ENCODE peak calls at places on chromosomes 5 and 9, in six cellular contexts. C is SJSA1, X is fibroblast of the conjunctiva, W is GM20000, U is RPMI7951, T is lung. Z is an unnamed sample.

GRCh38 chr9:37300620-37301368 is 121.7 kb upstream of the GRHPR start:
- DNase-seq in X (no peak), C (no peak), U (peak; percentile 39), T (no peak), W (no peak), Z (no peak)

GRCh38 chr9:137199411-137200121 is 975 bp downstream of the TPRN start:
- DNase-seq in X (no peak), W (no peak), T (no peak), C (no peak), U (no peak), Z (no peak)

GRCh38 chr5:148384389-148384756 is 615 bp downstream of the FBXO38 start:
- DNase-seq in T (no peak), U (peak; percentile 8), C (no peak), W (peak; percentile 14), X (no peak), Z (peak; percentile 8)

GRCh38 chr9:13524245-13524644 is 244.8 kb upstream of the MPDZ start:
- DNase-seq in T (no peak), X (no peak), U (no peak), C (no peak), W (no peak), Z (no peak)

GRCh38 chr9:132789706-132790105 is 88.4 kb downstream of the AK8 start:
- DNase-seq in X (no peak), W (no peak), C (no peak), T (no peak), U (no peak), Z (no peak)

GRCh38 chr5:96714951-96715451 is 52.8 kb downstream of the CAST start:
- DNase-seq in C (no peak), X (peak; percentile 93), T (peak; percentile 64), U (peak; percentile 78), W (no peak), Z (no peak)

GRCh38 chr9:109238677-109239076 is 71.6 kb upstream of the FRRS1L start:
- DNase-seq in X (no peak), T (no peak), U (peak; percentile 35), W (no peak), C (no peak), Z (no peak)

GRCh38 chr9:93081931-93082330 is 14.1 kb upstream of the CARD19 start:
- DNase-seq in C (no peak), U (peak; percentile 63), X (no peak), T (no peak), W (no peak), Z (no peak)

GRCh38 chr9:130298663-130299279 is 33.2 kb downstream of the HMCN2 start:
- DNase-seq in C (no peak), U (no peak), W (no peak), X (no peak), T (no peak), Z (no peak)

GRCh38 chr9:75238311-75238976 is 150.1 kb downstream of the OSTF1 start:
- DNase-seq in T (peak; percentile 43), W (peak; percentile 56), C (no peak), U (peak; percentile 62), X (peak; percentile 20), Z (peak; percentile 76)

GRCh38 chr5:150347003-150347402 is 10.5 kb upstream of the TCOF1 start:
- DNase-seq in T (no peak), X (no peak), C (no peak), W (no peak), U (no peak), Z (no peak)

GRCh38 chr9:107738789-107739188 is 249.2 kb upstream of the KLF4 start:
- DNase-seq in T (no peak), X (no peak), C (no peak), W (no peak), U (peak; percentile 20), Z (no peak)

GRCh38 chr5:103428411-103428871 is 134.1 kb downstream of the NUDT12 start:
- DNase-seq in C (no peak), T (no peak), U (peak; percentile 83), X (no peak), W (no peak), Z (peak; percentile 16)

GRCh38 chr5:132426525-132427138 is 57.1 kb downstream of the SLC22A5 start:
- DNase-seq in U (peak; percentile 96), W (peak; percentile 58), T (peak; percentile 81), X (peak; percentile 77), C (peak; percentile 97), Z (peak; percentile 81)

GRCh38 chr5:10329808-10330481 is 22.2 kb upstream of the CMBL start:
- DNase-seq in X (peak; percentile 87), W (no peak), C (peak; percentile 32), T (no peak), U (peak; percentile 70), Z (no peak)

GRCh38 chr9:107363511-107364182 is 80.6 kb downstream of the RAD23B start:
- DNase-seq in W (no peak), C (no peak), X (no peak), U (peak; percentile 96), T (no peak), Z (no peak)

GRCh38 chr5:42005561-42006153 is 80.6 kb downstream of the FBXO4 start:
- DNase-seq in U (peak; percentile 24), X (no peak), C (no peak), W (peak; percentile 12), T (no peak), Z (peak; percentile 38)

GRCh38 chr9:124857533-124858162 is 4.1 kb downstream of the RPL35 start:
- DNase-seq in C (no peak), U (no peak), T (no peak), X (no peak), W (no peak), Z (no peak)

GRCh38 chr5:179128976-179129375 is 68.8 kb downstream of the ZNF354C start:
- DNase-seq in W (no peak), X (no peak), T (no peak), U (no peak), C (no peak), Z (no peak)

GRCh38 chr9:9003184-9003583 is 1203.6 kb upstream of the DMAC1 start:
- DNase-seq in W (no peak), T (no peak), C (no peak), X (peak; percentile 29), U (no peak), Z (no peak)

GRCh38 chr5:78280261-78280660 is 14.2 kb downstream of the AP3B1 start:
- DNase-seq in U (no peak), T (no peak), X (no peak), W (no peak), C (no peak), Z (no peak)

GRCh38 chr9:126366366-126367011 is 39.9 kb downstream of the MVB12B start:
- DNase-seq in C (peak; percentile 43), U (no peak), T (no peak), X (no peak), W (no peak), Z (no peak)

GRCh38 chr5:36657563-36657995 is 51.2 kb downstream of the SLC1A3 start:
- DNase-seq in X (peak; percentile 99), T (peak; percentile 78), W (no peak), U (peak; percentile 98), C (peak; percentile 59), Z (no peak)

GRCh38 chr9:89690334-89690912 is 85.6 kb downstream of the GADD45G start:
- DNase-seq in W (peak; percentile 73), X (no peak), C (no peak), U (no peak), T (no peak), Z (peak; percentile 95)

Z was measured in MM.1S.